ENCODE peak calls at places on chromosome 10, in four cellular contexts. One of them, this sample, is unnamed.

GRCh38 chr10:11560076-11560709 is 51.3 kb downstream of the USP6NL start:
- DNase-seq in K562: no peak
- DNase-seq in HL-60: peak; percentile 2
- DNase-seq in GM12878: peak; percentile 35
- DNase-seq in this sample: no peak

GRCh38 chr10:114714281-114714741 is 56.2 kb upstream of the ABLIM1 start:
- DNase-seq in HL-60: no peak
- DNase-seq in K562: no peak
- DNase-seq in GM12878: no peak
- DNase-seq in this sample: no peak

GRCh38 chr10:119318411-119319160 is 111.2 kb downstream of the GRK5 start:
- DNase-seq in GM12878: no peak
- DNase-seq in HL-60: no peak
- DNase-seq in K562: no peak
- DNase-seq in this sample: no peak

GRCh38 chr10:110269641-110270318 is 34.9 kb downstream of the SMNDC1 start:
- DNase-seq in HL-60: no peak
- DNase-seq in K562: no peak
- DNase-seq in GM12878: no peak
- DNase-seq in this sample: no peak

GRCh38 chr10:79410315-79411094 is 34.9 kb downstream of the ZCCHC24 start:
- DNase-seq in GM12878: no peak
- DNase-seq in HL-60: no peak
- DNase-seq in K562: no peak
- DNase-seq in this sample: no peak

GRCh38 chr10:130378556-130379400 is 242.6 kb downstream of the GLRX3 start:
- DNase-seq in HL-60: no peak
- DNase-seq in GM12878: no peak
- DNase-seq in K562: peak; percentile 27
- DNase-seq in this sample: no peak

GRCh38 chr10:67925449-67926005 is 41.1 kb downstream of the SIRT1 start:
- DNase-seq in GM12878: no peak
- DNase-seq in K562: no peak
- DNase-seq in HL-60: no peak
- DNase-seq in this sample: no peak

GRCh38 chr10:122861724-122862161 is 16.1 kb upstream of the CUZD1 start:
- DNase-seq in K562: no peak
- DNase-seq in HL-60: no peak
- DNase-seq in GM12878: no peak
- DNase-seq in this sample: no peak

GRCh38 chr10:119285495-119286267 is 78.3 kb downstream of the GRK5 start:
- DNase-seq in GM12878: no peak
- DNase-seq in K562: no peak
- DNase-seq in HL-60: no peak
- DNase-seq in this sample: no peak

GRCh38 chr10:50993817-50994251 is 80.5 kb upstream of the PRKG1 start:
- DNase-seq in HL-60: no peak
- DNase-seq in K562: no peak
- DNase-seq in GM12878: no peak
- DNase-seq in this sample: no peak

GRCh38 chr10:100742067-100742771 is 3.2 kb upstream of the PAX2 start:
- DNase-seq in HL-60: no peak
- DNase-seq in GM12878: no peak
- DNase-seq in K562: no peak
- DNase-seq in this sample: no peak

GRCh38 chr10:10515479-10516204 is 502.0 kb upstream of the CELF2 start:
- DNase-seq in K562: no peak
- DNase-seq in HL-60: no peak
- DNase-seq in GM12878: no peak
- DNase-seq in this sample: no peak

GRCh38 chr10:86344281-86344680 is 22.3 kb downstream of the GRID1 start:
- DNase-seq in HL-60: no peak
- DNase-seq in GM12878: no peak
- DNase-seq in K562: no peak
- DNase-seq in this sample: no peak

GRCh38 chr10:17783751-17784150 is 25.4 kb upstream of the MRC1 start:
- DNase-seq in HL-60: no peak
- DNase-seq in GM12878: no peak
- DNase-seq in K562: no peak
- DNase-seq in this sample: no peak

GRCh38 chr10:51806079-51806835 is 106.9 kb upstream of the CSTF2T start:
- DNase-seq in HL-60: no peak
- DNase-seq in GM12878: no peak
- DNase-seq in K562: no peak
- DNase-seq in this sample: no peak

GRCh38 chr10:122206471-122207065 is 64.5 kb upstream of the BTBD16 start:
- DNase-seq in GM12878: no peak
- DNase-seq in HL-60: no peak
- DNase-seq in K562: no peak
- DNase-seq in this sample: no peak

GRCh38 chr10:87931836-87932230 is 68.4 kb downstream of the PTEN start:
- DNase-seq in GM12878: no peak
- DNase-seq in K562: no peak
- DNase-seq in HL-60: no peak
- DNase-seq in this sample: no peak

GRCh38 chr10:73584737-73585136 is 6.4 kb downstream of the USP54 start:
- DNase-seq in HL-60: no peak
- DNase-seq in GM12878: no peak
- DNase-seq in K562: no peak
- DNase-seq in this sample: no peak

GRCh38 chr10:69475433-69475830 is 24.2 kb downstream of the TSPAN15 start:
- DNase-seq in K562: no peak
- DNase-seq in GM12878: no peak
- DNase-seq in HL-60: no peak
- DNase-seq in this sample: no peak

GRCh38 chr10:98023024-98023423 is 7.4 kb downstream of the CRTAC1 start:
- DNase-seq in HL-60: no peak
- DNase-seq in K562: no peak
- DNase-seq in GM12878: no peak
- DNase-seq in this sample: no peak

GRCh38 chr10:14016011-14016536 is 314.6 kb downstream of the FRMD4A start:
- DNase-seq in HL-60: peak; percentile 2
- DNase-seq in GM12878: no peak
- DNase-seq in K562: no peak
- DNase-seq in this sample: no peak

GRCh38 chr10:111531690-111532089 is 454.9 kb downstream of the ADRA2A start:
- DNase-seq in GM12878: no peak
- DNase-seq in HL-60: no peak
- DNase-seq in K562: no peak
- DNase-seq in this sample: no peak

GRCh38 chr10:3946234-3947229 is 161.5 kb upstream of the KLF6 start:
- DNase-seq in HL-60: no peak
- DNase-seq in K562: no peak
- DNase-seq in GM12878: no peak
- DNase-seq in this sample: no peak

GRCh38 chr10:123783296-123783695 is 108.3 kb downstream of the CPXM2 start:
- DNase-seq in HL-60: no peak
- DNase-seq in K562: no peak
- DNase-seq in GM12878: no peak
- DNase-seq in this sample: no peak

GRCh38 chr10:31604141-31604540 is 285.1 kb downstream of the ZEB1 start:
- DNase-seq in K562: no peak
- DNase-seq in HL-60: no peak
- DNase-seq in GM12878: no peak
- DNase-seq in this sample: no peak

GRCh38 chr10:129872001-129872400 is 92.1 kb downstream of the EBF3 start:
- DNase-seq in K562: no peak
- DNase-seq in HL-60: no peak
- DNase-seq in GM12878: no peak
- DNase-seq in this sample: no peak

GRCh38 chr10:3140280-3140679 is 32.3 kb downstream of the PITRM1 start:
- DNase-seq in GM12878: no peak
- DNase-seq in HL-60: no peak
- DNase-seq in K562: no peak
- DNase-seq in this sample: no peak

GRCh38 chr10:69866688-69867461 is 65.2 kb downstream of the COL13A1 start:
- DNase-seq in K562: no peak
- DNase-seq in GM12878: no peak
- DNase-seq in HL-60: no peak
- DNase-seq in this sample: no peak

GRCh38 chr10:44990302-44990655 is 10.4 kb upstream of the ZNF22 start:
- DNase-seq in K562: peak; percentile 42
- DNase-seq in GM12878: no peak
- DNase-seq in HL-60: no peak
- DNase-seq in this sample: no peak

GRCh38 chr10:28075424-28075823 is 76.5 kb upstream of the ODAD2 start:
- DNase-seq in GM12878: no peak
- DNase-seq in K562: no peak
- DNase-seq in HL-60: no peak
- DNase-seq in this sample: no peak

GRCh38 chr10:3048114-3049019 is 19.0 kb upstream of the PFKP start:
- DNase-seq in GM12878: no peak
- DNase-seq in K562: peak; percentile 18
- DNase-seq in HL-60: no peak
- DNase-seq in this sample: no peak

GRCh38 chr10:129525408-129525807 is 58.4 kb downstream of the MGMT start:
- DNase-seq in GM12878: no peak
- DNase-seq in HL-60: no peak
- DNase-seq in K562: no peak
- DNase-seq in this sample: no peak

GRCh38 chr10:84076540-84077195 is 62.6 kb upstream of the GHITM start:
- DNase-seq in GM12878: no peak
- DNase-seq in K562: peak; percentile 34
- DNase-seq in HL-60: peak; percentile 45
- DNase-seq in this sample: peak; percentile 10

GRCh38 chr10:22740180-22740579 is 25.8 kb upstream of the PIP4K2A start:
- DNase-seq in HL-60: no peak
- DNase-seq in K562: no peak
- DNase-seq in GM12878: no peak
- DNase-seq in this sample: no peak

GRCh38 chr10:34526186-34526585 is 288.9 kb downstream of the PARD3 start:
- DNase-seq in K562: no peak
- DNase-seq in GM12878: no peak
- DNase-seq in HL-60: no peak
- DNase-seq in this sample: no peak

GRCh38 chr10:48536916-48537890 is 67.7 kb downstream of the ARHGAP22 start:
- DNase-seq in GM12878: no peak
- DNase-seq in K562: no peak
- DNase-seq in HL-60: no peak
- DNase-seq in this sample: no peak

GRCh38 chr10:123154943-123155505 is 822 bp downstream of the BUB3 start:
- DNase-seq in K562: no peak
- DNase-seq in HL-60: peak; percentile 55
- DNase-seq in GM12878: no peak
- DNase-seq in this sample: no peak

GRCh38 chr10:102975483-102976057 is 57.5 kb downstream of the CNNM2 start:
- DNase-seq in HL-60: no peak
- DNase-seq in K562: no peak
- DNase-seq in GM12878: no peak
- DNase-seq in this sample: no peak

GRCh38 chr10:3972460-3973366 is 187.7 kb upstream of the KLF6 start:
- DNase-seq in HL-60: no peak
- DNase-seq in K562: no peak
- DNase-seq in GM12878: no peak
- DNase-seq in this sample: no peak

DNA sequence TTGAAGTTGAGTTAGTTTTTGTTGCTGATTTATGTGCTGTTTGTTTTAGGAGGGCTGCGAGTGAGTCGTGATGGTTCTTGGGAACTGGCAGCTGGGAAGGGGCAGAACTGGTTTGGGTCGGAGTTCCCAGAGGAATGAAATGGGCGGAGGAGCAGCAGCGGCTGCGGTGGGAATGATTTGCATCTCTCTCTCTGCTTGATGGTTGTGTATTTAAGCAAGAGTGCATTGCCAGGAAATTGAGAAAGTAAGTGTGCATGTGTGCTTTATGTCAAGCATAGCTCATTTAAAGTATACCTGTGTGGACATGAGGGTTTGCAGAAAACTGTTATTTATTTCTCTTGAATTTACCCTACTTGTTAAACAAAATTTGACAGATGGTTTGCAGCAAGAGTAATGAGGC is 81.1 kb downstream of the LRMDA start:
- DNase-seq in K562: no peak
- DNase-seq in GM12878: no peak
- DNase-seq in HL-60: no peak
- DNase-seq in this sample: no peak
- TF ChIP-seq SPI1 in K562: no peak
- TF ChIP-seq SPI1 in GM12878: no peak
- TF ChIP-seq SPI1 in HL-60: no peak
- TF ChIP-seq SPI1 in this sample: no peak

GRCh38 chr10:75876710-75877109 is 445.3 kb downstream of the LRMDA start:
- DNase-seq in GM12878: no peak
- DNase-seq in K562: no peak
- DNase-seq in HL-60: no peak
- DNase-seq in this sample: no peak
- TF ChIP-seq SPI1 in GM12878: no peak
- TF ChIP-seq SPI1 in K562: no peak
- TF ChIP-seq SPI1 in HL-60: no peak
- TF ChIP-seq SPI1 in this sample: no peak

GRCh38 chr10:86031-86430 is 36.9 kb upstream of the TUBB8 start:
- DNase-seq in GM12878: no peak
- DNase-seq in HL-60: no peak
- DNase-seq in K562: no peak
- DNase-seq in this sample: no peak

GRCh38 chr10:90161-90560 is 41.1 kb upstream of the TUBB8 start:
- DNase-seq in K562: no peak
- DNase-seq in GM12878: no peak
- DNase-seq in HL-60: no peak
- DNase-seq in this sample: no peak

GRCh38 chr10:91313-91712 is 42.2 kb upstream of the TUBB8 start:
- DNase-seq in K562: no peak
- DNase-seq in GM12878: no peak
- DNase-seq in HL-60: no peak
- DNase-seq in this sample: no peak

GRCh38 chr10:87177-88080 is 38.3 kb upstream of the TUBB8 start:
- DNase-seq in GM12878: no peak
- DNase-seq in K562: peak; percentile 54
- DNase-seq in HL-60: no peak
- DNase-seq in this sample: no peak

DNA sequence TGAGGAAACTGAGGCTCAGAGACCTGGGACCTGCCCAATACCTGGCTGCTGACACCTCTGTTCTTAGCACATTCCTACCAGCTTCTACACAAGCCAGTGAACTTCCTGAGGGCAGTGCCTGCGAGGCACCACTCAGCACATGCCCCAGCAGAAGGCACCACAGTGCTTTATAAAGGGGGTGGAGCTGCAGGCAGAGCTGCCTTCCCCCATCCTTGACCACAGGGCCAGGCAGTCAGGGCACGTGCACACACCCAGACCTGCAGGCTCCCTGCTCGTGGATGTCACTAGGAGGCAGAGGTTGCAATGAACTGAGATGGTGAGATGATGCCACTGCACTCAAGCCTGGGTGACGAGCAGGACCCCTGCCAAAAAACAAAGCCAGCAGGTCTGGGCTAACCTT is 39.2 kb upstream of the TUBB8 start:
- DNase-seq in K562: no peak
- DNase-seq in GM12878: no peak
- DNase-seq in HL-60: no peak
- DNase-seq in this sample: no peak
- TF ChIP-seq SPI1 in K562: no peak
- TF ChIP-seq SPI1 in GM12878: no peak
- TF ChIP-seq SPI1 in HL-60: no peak
- TF ChIP-seq SPI1 in this sample: no peak

GRCh38 chr10:71735709-71736569 is 16.4 kb upstream of the C10orf105 start:
- DNase-seq in HL-60: peak; percentile 81
- DNase-seq in GM12878: no peak
- DNase-seq in K562: no peak
- DNase-seq in this sample: no peak
- TF ChIP-seq SPI1 in HL-60: peak; percentile 79
- TF ChIP-seq SPI1 in GM12878: no peak
- TF ChIP-seq SPI1 in K562: no peak
- TF ChIP-seq SPI1 in this sample: peak; percentile 8